ENCODE peak calls at places on chromosomes 12 and 14, in seven cellular contexts. P is PC-9, I is lower leg skin, Z is MCF 10A, D is AG09319, T is HFF-Myc, C is tibial artery. Q is an unnamed sample.

GRCh38 chr14:37197421-37198272 is at the start of gene MIPOL1:
- DNase-seq in P (peak; percentile 63), I (peak; percentile 93), Z (peak; percentile 85), D (peak; percentile 76), T (peak; percentile 27), C (peak; percentile 73), Q (peak; percentile 18)

GRCh38 chr14:24665440-24665991 is 31.5 kb upstream of the GZMB start:
- DNase-seq in P (no peak), I (no peak), Z (no peak), D (no peak), T (no peak), C (no peak), Q (no peak)

GRCh38 chr14:105449276-105450122 is 25.1 kb upstream of the CRIP2 start:
- DNase-seq in P (no peak), I (no peak), Z (no peak), D (no peak), T (no peak), C (no peak), Q (no peak)

GRCh38 chr14:73815849-73816816 is 35.5 kb upstream of the PTGR2 start:
- DNase-seq in P (no peak), I (no peak), Z (no peak), D (no peak), T (no peak), C (no peak), Q (no peak)

GRCh38 chr12:22529281-22530060 is 14.9 kb downstream of the C2CD5 start:
- DNase-seq in P (peak; percentile 52), I (no peak), Z (peak; percentile 48), D (no peak), T (peak; percentile 26), C (no peak), Q (no peak)

GRCh38 chr12:57751432-57751787 is 700 bp downstream of the CDK4 start:
- DNase-seq in P (no peak), I (peak; percentile 86), Z (no peak), D (no peak), T (no peak), C (no peak), Q (no peak)

GRCh38 chr12:107570721-107571120 is 114.9 kb upstream of the PWP1 start:
- DNase-seq in P (no peak), I (no peak), Z (peak; percentile 48), D (no peak), T (no peak), C (no peak), Q (no peak)

GRCh38 chr14:54815016-54815415 is 87.6 kb downstream of the GCH1 start:
- DNase-seq in P (no peak), I (no peak), Z (no peak), D (no peak), T (no peak), C (peak; percentile 45), Q (no peak)

GRCh38 chr14:104678346-104678745 is 11.1 kb upstream of the INF2 start:
- DNase-seq in P (no peak), I (no peak), Z (no peak), D (no peak), T (no peak), C (no peak), Q (no peak)

GRCh38 chr14:23399591-23399990 is 8.5 kb downstream of the MYH6 start:
- DNase-seq in P (no peak), I (no peak), Z (no peak), D (no peak), T (no peak), C (no peak), Q (no peak)

GRCh38 chr12:27843714-27844245 is 63.7 kb upstream of the MANSC4 start:
- DNase-seq in P (no peak), I (no peak), Z (no peak), D (peak; percentile 86), T (no peak), C (no peak), Q (no peak)

GRCh38 chr14:54556535-54556934 is 10.4 kb upstream of the SAMD4A start:
- DNase-seq in P (no peak), I (no peak), Z (peak; percentile 58), D (no peak), T (no peak), C (no peak), Q (no peak)

GRCh38 chr12:43914923-43915468 is 79.1 kb downstream of the TMEM117 start:
- DNase-seq in P (no peak), I (no peak), Z (no peak), D (no peak), T (no peak), C (no peak), Q (no peak)

GRCh38 chr12:15116073-15116472 is 105.1 kb downstream of the RERG start:
- DNase-seq in P (no peak), I (no peak), Z (no peak), D (no peak), T (no peak), C (no peak), Q (no peak)

GRCh38 chr12:126926023-126926600 is 1340.9 kb upstream of the TMEM132C start:
- DNase-seq in P (no peak), I (no peak), Z (peak; percentile 17), D (no peak), T (no peak), C (no peak), Q (no peak)
- TF ChIP-seq CTCF in P (no peak), I (no peak), Z (no peak), D (no peak), T (no peak), C (no peak), Q (no peak)

DNA sequence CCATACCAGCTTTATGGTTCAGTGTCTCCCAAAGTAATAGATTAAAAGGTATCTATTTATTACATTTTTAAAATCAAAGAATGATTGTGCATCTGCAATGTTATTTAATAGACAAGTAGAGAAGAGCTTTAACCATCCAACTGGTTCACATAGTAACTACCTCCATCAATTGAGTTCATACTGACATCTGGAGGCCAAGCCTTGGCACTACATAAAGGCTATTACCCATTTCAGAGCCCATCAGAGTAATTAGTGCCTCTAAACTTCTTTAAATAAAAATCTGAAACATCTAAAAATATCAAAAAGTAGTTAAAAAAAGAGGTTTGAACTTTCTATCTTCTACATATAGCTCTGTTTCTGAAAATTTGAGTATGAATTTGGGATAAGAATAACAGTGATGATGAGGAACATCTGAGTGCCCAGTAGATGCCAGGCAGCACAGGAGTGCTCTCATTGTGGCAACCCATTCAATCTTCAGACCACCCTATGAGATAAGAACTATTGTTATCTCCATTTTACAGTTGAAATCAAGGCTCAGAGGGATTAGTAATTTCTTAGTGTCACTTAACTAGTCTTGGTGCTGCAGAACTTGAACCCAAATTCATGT is 132.9 kb upstream of the DAAM1 start:
- DNase-seq in P (no peak), I (no peak), Z (peak; percentile 28), D (peak; percentile 35), T (peak; percentile 16), C (peak; percentile 31), Q (no peak)
- TF ChIP-seq CTCF in P (peak; percentile 75), I (no peak), Z (peak; percentile 46), D (peak; percentile 85), T (peak; percentile 62), C (peak; percentile 74), Q (peak; percentile 53)

GRCh38 chr14:98176910-98177309 is 1095.1 kb downstream of the BCL11B start:
- DNase-seq in P (no peak), I (no peak), Z (no peak), D (no peak), T (no peak), C (no peak), Q (no peak)

GRCh38 chr14:98177551-98177950 is 1094.4 kb downstream of the BCL11B start:
- DNase-seq in P (no peak), I (no peak), Z (no peak), D (no peak), T (no peak), C (no peak), Q (no peak)

GRCh38 chr14:98175436-98175835 is 1096.6 kb downstream of the BCL11B start:
- DNase-seq in P (no peak), I (no peak), Z (no peak), D (no peak), T (no peak), C (no peak), Q (no peak)

GRCh38 chr14:98174031-98174430 is 1098.0 kb downstream of the BCL11B start:
- DNase-seq in P (no peak), I (no peak), Z (no peak), D (no peak), T (no peak), C (no peak), Q (no peak)

DNA sequence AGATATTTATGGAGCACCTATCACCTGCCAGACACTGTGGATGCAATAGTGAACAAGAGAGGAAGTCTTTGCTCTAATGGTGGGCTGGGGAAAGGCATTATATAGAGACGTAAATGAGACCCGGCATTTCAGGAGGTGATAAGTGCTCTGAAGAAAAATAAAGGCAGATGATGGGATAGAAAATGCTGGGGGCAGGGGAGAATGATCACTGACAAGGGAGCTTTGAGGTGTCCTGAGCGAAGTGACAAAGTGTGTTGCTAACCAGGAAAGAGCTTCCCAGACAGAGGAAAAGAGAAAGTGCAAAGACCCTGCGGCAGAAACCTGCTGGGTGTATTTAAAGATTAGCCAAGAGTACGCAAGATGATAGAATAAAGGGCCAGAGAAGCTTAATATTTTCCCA is 1096.1 kb downstream of the BCL11B start:
- DNase-seq in P (no peak), I (no peak), Z (no peak), D (no peak), T (no peak), C (no peak), Q (no peak)
- TF ChIP-seq CTCF in P (no peak), I (no peak), Z (no peak), D (no peak), T (no peak), C (no peak), Q (no peak)

GRCh38 chr12:26469801-26470200 is 274.4 kb downstream of the SSPN start:
- DNase-seq in P (no peak), I (no peak), Z (no peak), D (no peak), T (no peak), C (no peak), Q (no peak)

GRCh38 chr12:26460361-26460760 is 265.0 kb downstream of the SSPN start:
- DNase-seq in P (no peak), I (no peak), Z (no peak), D (no peak), T (no peak), C (no peak), Q (no peak)

GRCh38 chr12:26466709-26467108 is 271.3 kb downstream of the SSPN start:
- DNase-seq in P (no peak), I (no peak), Z (no peak), D (no peak), T (no peak), C (no peak), Q (no peak)

GRCh38 chr12:26461799-26462198 is 266.4 kb downstream of the SSPN start:
- DNase-seq in P (no peak), I (no peak), Z (no peak), D (no peak), T (no peak), C (no peak), Q (no peak)

DNA sequence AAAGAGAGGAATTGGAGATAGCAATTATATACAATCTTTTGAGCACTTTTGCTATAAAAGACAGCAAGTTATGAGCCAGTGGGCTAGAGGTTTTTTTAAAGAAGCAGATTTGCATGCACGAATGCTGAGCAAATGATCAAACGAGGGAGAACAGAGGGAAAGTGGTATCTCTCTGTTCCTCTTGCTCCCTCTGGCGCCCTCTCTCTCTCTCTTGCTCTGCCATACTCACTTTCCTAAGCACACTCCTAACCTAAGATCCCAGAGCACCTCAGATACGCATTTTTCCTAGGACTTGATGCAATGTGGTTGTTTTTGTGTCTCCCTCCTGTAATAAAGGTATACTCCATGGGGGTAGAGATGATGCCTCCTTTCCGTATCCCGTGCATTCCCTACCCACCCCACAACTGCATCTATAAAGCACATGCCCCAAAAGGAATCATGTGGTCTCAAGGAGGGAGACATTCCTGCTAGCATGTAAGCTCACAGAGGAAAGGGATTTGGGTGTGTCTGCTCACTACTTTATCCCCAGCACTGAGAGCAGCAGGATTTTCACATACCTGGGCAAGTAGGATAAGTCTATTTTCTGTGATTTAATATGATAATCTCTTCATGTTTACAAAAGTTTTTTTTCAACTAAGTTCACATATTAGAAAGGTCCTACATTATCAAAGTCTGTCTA is 270.2 kb downstream of the SSPN start:
- DNase-seq in P (no peak), I (no peak), Z (no peak), D (no peak), T (no peak), C (no peak), Q (no peak)
- TF ChIP-seq CTCF in P (no peak), I (no peak), Z (no peak), D (no peak), T (peak; percentile 6), C (no peak), Q (no peak)

Q was measured in ascending aorta.